ENCODE peak calls at places on chromosomes 11 and 22, in seven cellular contexts. One of them, this sample, is unnamed.

GRCh38 chr22:50218153-50218995 is 17.6 kb downstream of the SELENOO start:
- DNase-seq in K562: no peak
- DNase-seq in adrenal gland: no peak
- DNase-seq in epithelial cell of esophagus: peak; percentile 42
- DNase-seq in astrocyte of the cerebellum: no peak
- DNase-seq in AG09319: no peak
- DNase-seq in fibroblast of pulmonary artery: no peak
- DNase-seq in this sample: no peak

GRCh38 chr11:2661173-2662023 is 38.4 kb downstream of the KCNQ1OT1 start:
- DNase-seq in K562: no peak
- DNase-seq in adrenal gland: no peak
- DNase-seq in epithelial cell of esophagus: no peak
- DNase-seq in astrocyte of the cerebellum: no peak
- DNase-seq in AG09319: no peak
- DNase-seq in fibroblast of pulmonary artery: no peak
- DNase-seq in this sample: no peak

GRCh38 chr11:88972210-88972609 is 93.6 kb downstream of the GRM5 start:
- DNase-seq in K562: no peak
- DNase-seq in adrenal gland: no peak
- DNase-seq in epithelial cell of esophagus: no peak
- DNase-seq in astrocyte of the cerebellum: no peak
- DNase-seq in AG09319: no peak
- DNase-seq in fibroblast of pulmonary artery: no peak
- DNase-seq in this sample: no peak

GRCh38 chr11:90204832-90205646 is 17.8 kb downstream of the CHORDC1 start:
- DNase-seq in K562: peak; percentile 35
- DNase-seq in adrenal gland: no peak
- DNase-seq in epithelial cell of esophagus: peak; percentile 63
- DNase-seq in astrocyte of the cerebellum: peak; percentile 51
- DNase-seq in AG09319: peak; percentile 22
- DNase-seq in fibroblast of pulmonary artery: peak; percentile 80
- DNase-seq in this sample: no peak

GRCh38 chr11:126341760-126342161 is 13.7 kb upstream of the ST3GAL4 start:
- DNase-seq in K562: no peak
- DNase-seq in adrenal gland: no peak
- DNase-seq in epithelial cell of esophagus: peak; percentile 65
- DNase-seq in astrocyte of the cerebellum: peak; percentile 65
- DNase-seq in AG09319: no peak
- DNase-seq in fibroblast of pulmonary artery: peak; percentile 72
- DNase-seq in this sample: no peak

GRCh38 chr22:32917577-32918375 is 116.3 kb downstream of the TIMP3 start:
- DNase-seq in K562: no peak
- DNase-seq in adrenal gland: no peak
- DNase-seq in epithelial cell of esophagus: no peak
- DNase-seq in astrocyte of the cerebellum: no peak
- DNase-seq in AG09319: no peak
- DNase-seq in fibroblast of pulmonary artery: peak; percentile 38
- DNase-seq in this sample: no peak

GRCh38 chr11:120517390-120518315 is 6.1 kb downstream of the GRIK4 start:
- DNase-seq in K562: no peak
- DNase-seq in adrenal gland: no peak
- DNase-seq in epithelial cell of esophagus: no peak
- DNase-seq in astrocyte of the cerebellum: no peak
- DNase-seq in AG09319: no peak
- DNase-seq in fibroblast of pulmonary artery: peak; percentile 29
- DNase-seq in this sample: no peak

GRCh38 chr11:64583296-64584262 is 7.4 kb upstream of the SLC22A12 start:
- DNase-seq in K562: peak; percentile 34
- DNase-seq in adrenal gland: no peak
- DNase-seq in epithelial cell of esophagus: no peak
- DNase-seq in astrocyte of the cerebellum: no peak
- DNase-seq in AG09319: no peak
- DNase-seq in fibroblast of pulmonary artery: peak; percentile 12
- DNase-seq in this sample: no peak

GRCh38 chr11:60265373-60266214 is 14.9 kb upstream of the MS4A4A start:
- DNase-seq in K562: peak; percentile 53
- DNase-seq in adrenal gland: no peak
- DNase-seq in epithelial cell of esophagus: peak; percentile 48
- DNase-seq in astrocyte of the cerebellum: peak; percentile 3
- DNase-seq in AG09319: no peak
- DNase-seq in fibroblast of pulmonary artery: peak; percentile 36
- DNase-seq in this sample: no peak

GRCh38 chr11:102467853-102468580 is 15.5 kb upstream of the TMEM123 start:
- DNase-seq in K562: no peak
- DNase-seq in adrenal gland: no peak
- DNase-seq in epithelial cell of esophagus: no peak
- DNase-seq in astrocyte of the cerebellum: no peak
- DNase-seq in AG09319: no peak
- DNase-seq in fibroblast of pulmonary artery: no peak
- DNase-seq in this sample: no peak

GRCh38 chr11:121630041-121630440 is 177.3 kb upstream of the SORL1-AS1 start:
- DNase-seq in K562: no peak
- DNase-seq in adrenal gland: no peak
- DNase-seq in epithelial cell of esophagus: peak; percentile 67
- DNase-seq in astrocyte of the cerebellum: peak; percentile 71
- DNase-seq in AG09319: no peak
- DNase-seq in fibroblast of pulmonary artery: peak; percentile 82
- DNase-seq in this sample: no peak

GRCh38 chr22:45271667-45272188 is 13.0 kb upstream of the UPK3A start:
- DNase-seq in K562: no peak
- DNase-seq in adrenal gland: peak; percentile 46
- DNase-seq in epithelial cell of esophagus: no peak
- DNase-seq in astrocyte of the cerebellum: no peak
- DNase-seq in AG09319: no peak
- DNase-seq in fibroblast of pulmonary artery: no peak
- DNase-seq in this sample: no peak

GRCh38 chr22:45648320-45649070 is 23.1 kb upstream of the ATXN10 start:
- DNase-seq in K562: no peak
- DNase-seq in adrenal gland: no peak
- DNase-seq in epithelial cell of esophagus: no peak
- DNase-seq in astrocyte of the cerebellum: no peak
- DNase-seq in AG09319: no peak
- DNase-seq in fibroblast of pulmonary artery: no peak
- DNase-seq in this sample: no peak

GRCh38 chr11:64582885-64583284 is 8.1 kb upstream of the SLC22A12 start:
- DNase-seq in K562: no peak
- DNase-seq in adrenal gland: no peak
- DNase-seq in epithelial cell of esophagus: no peak
- DNase-seq in astrocyte of the cerebellum: no peak
- DNase-seq in AG09319: no peak
- DNase-seq in fibroblast of pulmonary artery: no peak
- DNase-seq in this sample: no peak

GRCh38 chr22:26461188-26461810 is 22.3 kb downstream of the HPS4 start:
- DNase-seq in K562: peak; percentile 52
- DNase-seq in adrenal gland: peak; percentile 57
- DNase-seq in epithelial cell of esophagus: peak; percentile 55
- DNase-seq in astrocyte of the cerebellum: no peak
- DNase-seq in AG09319: no peak
- DNase-seq in fibroblast of pulmonary artery: peak; percentile 41
- DNase-seq in this sample: peak; percentile 47

GRCh38 chr11:73389902-73390301 is 13.7 kb downstream of the RELT start:
- DNase-seq in K562: no peak
- DNase-seq in adrenal gland: no peak
- DNase-seq in epithelial cell of esophagus: no peak
- DNase-seq in astrocyte of the cerebellum: no peak
- DNase-seq in AG09319: no peak
- DNase-seq in fibroblast of pulmonary artery: no peak
- DNase-seq in this sample: no peak

GRCh38 chr11:17770048-17770652 is 35.6 kb downstream of the KCNC1 start:
- DNase-seq in K562: peak; percentile 71
- DNase-seq in adrenal gland: peak; percentile 43
- DNase-seq in epithelial cell of esophagus: no peak
- DNase-seq in astrocyte of the cerebellum: no peak
- DNase-seq in AG09319: no peak
- DNase-seq in fibroblast of pulmonary artery: no peak
- DNase-seq in this sample: no peak

GRCh38 chr11:86710936-86711335 is 38.5 kb upstream of the ME3 start:
- DNase-seq in K562: no peak
- DNase-seq in adrenal gland: no peak
- DNase-seq in epithelial cell of esophagus: no peak
- DNase-seq in astrocyte of the cerebellum: no peak
- DNase-seq in AG09319: no peak
- DNase-seq in fibroblast of pulmonary artery: no peak
- DNase-seq in this sample: no peak

GRCh38 chr11:117478926-117479325 is 151.3 kb downstream of the CEP164 start:
- DNase-seq in K562: no peak
- DNase-seq in adrenal gland: no peak
- DNase-seq in epithelial cell of esophagus: no peak
- DNase-seq in astrocyte of the cerebellum: no peak
- DNase-seq in AG09319: no peak
- DNase-seq in fibroblast of pulmonary artery: no peak
- DNase-seq in this sample: no peak

GRCh38 chr11:117478126-117478856 is 150.6 kb downstream of the CEP164 start:
- DNase-seq in K562: no peak
- DNase-seq in adrenal gland: no peak
- DNase-seq in epithelial cell of esophagus: no peak
- DNase-seq in astrocyte of the cerebellum: no peak
- DNase-seq in AG09319: no peak
- DNase-seq in fibroblast of pulmonary artery: no peak
- DNase-seq in this sample: no peak

GRCh38 chr11:117480221-117480620 is 152.6 kb downstream of the CEP164 start:
- DNase-seq in K562: no peak
- DNase-seq in adrenal gland: no peak
- DNase-seq in epithelial cell of esophagus: no peak
- DNase-seq in astrocyte of the cerebellum: no peak
- DNase-seq in AG09319: no peak
- DNase-seq in fibroblast of pulmonary artery: no peak
- DNase-seq in this sample: no peak

GRCh38 chr11:117477721-117478120 is 150.1 kb downstream of the CEP164 start:
- DNase-seq in K562: no peak
- DNase-seq in adrenal gland: no peak
- DNase-seq in epithelial cell of esophagus: no peak
- DNase-seq in astrocyte of the cerebellum: no peak
- DNase-seq in AG09319: no peak
- DNase-seq in fibroblast of pulmonary artery: no peak
- DNase-seq in this sample: no peak

GRCh38 chr11:117479372-117479771 is 151.7 kb downstream of the CEP164 start:
- DNase-seq in K562: peak; percentile 53
- DNase-seq in adrenal gland: no peak
- DNase-seq in epithelial cell of esophagus: no peak
- DNase-seq in astrocyte of the cerebellum: no peak
- DNase-seq in AG09319: no peak
- DNase-seq in fibroblast of pulmonary artery: no peak
- DNase-seq in this sample: no peak
- TF ChIP-seq CTCF in K562: peak; percentile 39
- TF ChIP-seq CTCF in adrenal gland: no peak
- TF ChIP-seq CTCF in epithelial cell of esophagus: no peak
- TF ChIP-seq CTCF in astrocyte of the cerebellum: no peak
- TF ChIP-seq CTCF in AG09319: no peak
- TF ChIP-seq CTCF in fibroblast of pulmonary artery: no peak
- TF ChIP-seq CTCF in this sample: no peak

GRCh38 chr11:71998649-71999310 is at the start of gene IL18BP:
- DNase-seq in K562: no peak
- DNase-seq in adrenal gland: peak; percentile 66
- DNase-seq in epithelial cell of esophagus: no peak
- DNase-seq in astrocyte of the cerebellum: no peak
- DNase-seq in AG09319: no peak
- DNase-seq in fibroblast of pulmonary artery: no peak
- DNase-seq in this sample: peak; percentile 18
- TF ChIP-seq CTCF in K562: no peak
- TF ChIP-seq CTCF in adrenal gland: no peak
- TF ChIP-seq CTCF in epithelial cell of esophagus: no peak
- TF ChIP-seq CTCF in astrocyte of the cerebellum: no peak
- TF ChIP-seq CTCF in AG09319: no peak
- TF ChIP-seq CTCF in fibroblast of pulmonary artery: no peak
- TF ChIP-seq CTCF in this sample: no peak

GRCh38 chr11:128250482-128250881 is 336.9 kb downstream of the ETS1 start:
- DNase-seq in K562: no peak
- DNase-seq in adrenal gland: no peak
- DNase-seq in epithelial cell of esophagus: no peak
- DNase-seq in astrocyte of the cerebellum: no peak
- DNase-seq in AG09319: no peak
- DNase-seq in fibroblast of pulmonary artery: no peak
- DNase-seq in this sample: no peak
- TF ChIP-seq CTCF in K562: no peak
- TF ChIP-seq CTCF in adrenal gland: no peak
- TF ChIP-seq CTCF in epithelial cell of esophagus: no peak
- TF ChIP-seq CTCF in astrocyte of the cerebellum: no peak
- TF ChIP-seq CTCF in AG09319: no peak
- TF ChIP-seq CTCF in fibroblast of pulmonary artery: no peak
- TF ChIP-seq CTCF in this sample: no peak

GRCh38 chr11:58784995-58785394 is 53.3 kb upstream of the GLYAT start:
- DNase-seq in K562: no peak
- DNase-seq in adrenal gland: no peak
- DNase-seq in epithelial cell of esophagus: no peak
- DNase-seq in astrocyte of the cerebellum: no peak
- DNase-seq in AG09319: no peak
- DNase-seq in fibroblast of pulmonary artery: no peak
- DNase-seq in this sample: no peak

GRCh38 chr11:58786693-58787092 is 55.0 kb upstream of the GLYAT start:
- DNase-seq in K562: no peak
- DNase-seq in adrenal gland: no peak
- DNase-seq in epithelial cell of esophagus: peak; percentile 39
- DNase-seq in astrocyte of the cerebellum: no peak
- DNase-seq in AG09319: no peak
- DNase-seq in fibroblast of pulmonary artery: no peak
- DNase-seq in this sample: no peak

GRCh38 chr11:58787903-58788302 is 56.2 kb upstream of the GLYAT start:
- DNase-seq in K562: no peak
- DNase-seq in adrenal gland: no peak
- DNase-seq in epithelial cell of esophagus: peak; percentile 93
- DNase-seq in astrocyte of the cerebellum: no peak
- DNase-seq in AG09319: no peak
- DNase-seq in fibroblast of pulmonary artery: no peak
- DNase-seq in this sample: no peak

GRCh38 chr11:58788355-58789023 is 56.0 kb downstream of the GLYATL2 start:
- DNase-seq in K562: peak; percentile 52
- DNase-seq in adrenal gland: peak; percentile 66
- DNase-seq in epithelial cell of esophagus: peak; percentile 93
- DNase-seq in astrocyte of the cerebellum: peak; percentile 8
- DNase-seq in AG09319: peak; percentile 12
- DNase-seq in fibroblast of pulmonary artery: peak; percentile 64
- DNase-seq in this sample: no peak
- TF ChIP-seq CTCF in K562: peak; percentile 97
- TF ChIP-seq CTCF in adrenal gland: peak; percentile 48
- TF ChIP-seq CTCF in epithelial cell of esophagus: peak; percentile 91
- TF ChIP-seq CTCF in astrocyte of the cerebellum: peak; percentile 73
- TF ChIP-seq CTCF in AG09319: peak; percentile 84
- TF ChIP-seq CTCF in fibroblast of pulmonary artery: peak; percentile 87
- TF ChIP-seq CTCF in this sample: no peak

GRCh38 chr11:74866557-74866956 is 82.3 kb downstream of the XRRA1 start:
- DNase-seq in K562: no peak
- DNase-seq in adrenal gland: no peak
- DNase-seq in epithelial cell of esophagus: no peak
- DNase-seq in astrocyte of the cerebellum: no peak
- DNase-seq in AG09319: no peak
- DNase-seq in fibroblast of pulmonary artery: no peak
- DNase-seq in this sample: no peak

GRCh38 chr11:74871037-74871436 is 77.9 kb downstream of the XRRA1 start:
- DNase-seq in K562: no peak
- DNase-seq in adrenal gland: no peak
- DNase-seq in epithelial cell of esophagus: no peak
- DNase-seq in astrocyte of the cerebellum: no peak
- DNase-seq in AG09319: no peak
- DNase-seq in fibroblast of pulmonary artery: peak; percentile 16
- DNase-seq in this sample: no peak

DNA sequence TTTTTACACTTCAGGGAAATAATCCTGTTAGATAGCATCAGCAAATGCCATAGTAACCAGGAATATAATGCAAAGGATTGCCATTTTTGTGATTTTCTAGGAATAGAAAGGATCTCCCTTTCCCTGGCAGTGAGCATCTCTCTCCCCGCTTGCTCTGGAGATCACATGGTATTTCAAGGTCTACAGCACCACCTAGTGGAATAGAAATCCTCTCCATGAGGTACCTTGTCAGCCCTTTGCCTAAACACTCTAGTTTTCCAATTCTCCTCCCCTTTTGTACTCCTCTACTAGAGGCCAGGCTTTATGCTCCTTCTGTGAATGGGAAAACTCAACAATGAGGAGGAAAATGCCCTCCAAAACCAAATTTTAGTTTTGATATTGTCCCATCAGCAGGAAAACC is 78.4 kb downstream of the XRRA1 start:
- DNase-seq in K562: peak; percentile 31
- DNase-seq in adrenal gland: no peak
- DNase-seq in epithelial cell of esophagus: peak; percentile 41
- DNase-seq in astrocyte of the cerebellum: peak; percentile 18
- DNase-seq in AG09319: peak; percentile 7
- DNase-seq in fibroblast of pulmonary artery: peak; percentile 71
- DNase-seq in this sample: no peak
- TF ChIP-seq CTCF in K562: peak; percentile 54
- TF ChIP-seq CTCF in adrenal gland: no peak
- TF ChIP-seq CTCF in epithelial cell of esophagus: peak; percentile 18
- TF ChIP-seq CTCF in astrocyte of the cerebellum: peak; percentile 33
- TF ChIP-seq CTCF in AG09319: peak; percentile 32
- TF ChIP-seq CTCF in fibroblast of pulmonary artery: peak; percentile 39
- TF ChIP-seq CTCF in this sample: no peak